ENCODE peak calls at places on chromosomes 5 and 9, in nine cellular contexts. One of them, this sample, is unnamed.

GRCh38 chr9:127187231-127187956 is 65.0 kb upstream of the ANGPTL2 start:
- DNase-seq in MM.1S: no peak
- DNase-seq in suprapubic skin: peak
- DNase-seq in Peyer's patch: peak
- DNase-seq in left ventricle myocardium inferior: peak
- DNase-seq in upper lobe of right lung: peak
- DNase-seq in HCT116: peak
- DNase-seq in right atrium auricular region: peak
- DNase-seq in psoas muscle: peak
- DNase-seq in this sample: no peak

GRCh38 chr5:142915840-142916424 is 145.8 kb downstream of the ARHGAP26 start:
- DNase-seq in MM.1S: peak
- DNase-seq in upper lobe of right lung: no peak
- DNase-seq in right atrium auricular region: no peak
- DNase-seq in psoas muscle: no peak
- DNase-seq in HCT116: no peak
- DNase-seq in left ventricle myocardium inferior: no peak
- DNase-seq in Peyer's patch: no peak
- DNase-seq in suprapubic skin: no peak
- DNase-seq in this sample: no peak

GRCh38 chr5:171667341-171668096 is 118.1 kb upstream of the SMIM23 start:
- DNase-seq in MM.1S: no peak
- DNase-seq in left ventricle myocardium inferior: peak
- DNase-seq in suprapubic skin: peak
- DNase-seq in right atrium auricular region: peak
- DNase-seq in upper lobe of right lung: no peak
- DNase-seq in psoas muscle: peak
- DNase-seq in Peyer's patch: no peak
- DNase-seq in HCT116: no peak
- DNase-seq in this sample: no peak

GRCh38 chr5:177529247-177529901 is 12.6 kb upstream of the DDX41 start:
- DNase-seq in upper lobe of right lung: peak
- DNase-seq in Peyer's patch: no peak
- DNase-seq in left ventricle myocardium inferior: no peak
- DNase-seq in suprapubic skin: peak
- DNase-seq in MM.1S: no peak
- DNase-seq in HCT116: no peak
- DNase-seq in psoas muscle: no peak
- DNase-seq in right atrium auricular region: no peak
- DNase-seq in this sample: no peak

GRCh38 chr5:149795360-149795759 is 65.2 kb downstream of the PPARGC1B start:
- DNase-seq in psoas muscle: no peak
- DNase-seq in right atrium auricular region: no peak
- DNase-seq in MM.1S: no peak
- DNase-seq in left ventricle myocardium inferior: no peak
- DNase-seq in suprapubic skin: no peak
- DNase-seq in upper lobe of right lung: no peak
- DNase-seq in Peyer's patch: no peak
- DNase-seq in HCT116: no peak
- DNase-seq in this sample: no peak

GRCh38 chr5:1725641-1726468 is 73.8 kb downstream of the MRPL36 start:
- DNase-seq in HCT116: no peak
- DNase-seq in Peyer's patch: no peak
- DNase-seq in right atrium auricular region: peak
- DNase-seq in MM.1S: no peak
- DNase-seq in suprapubic skin: no peak
- DNase-seq in upper lobe of right lung: peak
- DNase-seq in psoas muscle: no peak
- DNase-seq in left ventricle myocardium inferior: no peak
- DNase-seq in this sample: no peak

GRCh38 chr5:96090205-96090604 is 128.6 kb upstream of the ELL2 start:
- DNase-seq in HCT116: no peak
- DNase-seq in MM.1S: no peak
- DNase-seq in psoas muscle: no peak
- DNase-seq in Peyer's patch: no peak
- DNase-seq in left ventricle myocardium inferior: no peak
- DNase-seq in suprapubic skin: no peak
- DNase-seq in upper lobe of right lung: no peak
- DNase-seq in right atrium auricular region: no peak
- DNase-seq in this sample: no peak

GRCh38 chr9:133103183-133103986 is 17.7 kb downstream of the RALGDS start:
- DNase-seq in right atrium auricular region: no peak
- DNase-seq in HCT116: no peak
- DNase-seq in suprapubic skin: peak
- DNase-seq in left ventricle myocardium inferior: peak
- DNase-seq in MM.1S: peak
- DNase-seq in psoas muscle: peak
- DNase-seq in Peyer's patch: peak
- DNase-seq in upper lobe of right lung: peak
- DNase-seq in this sample: peak

GRCh38 chr5:136023935-136024645 is 4.7 kb upstream of the TGFBI start:
- DNase-seq in HCT116: no peak
- DNase-seq in suprapubic skin: no peak
- DNase-seq in right atrium auricular region: no peak
- DNase-seq in Peyer's patch: no peak
- DNase-seq in psoas muscle: no peak
- DNase-seq in left ventricle myocardium inferior: no peak
- DNase-seq in upper lobe of right lung: no peak
- DNase-seq in MM.1S: no peak
- DNase-seq in this sample: no peak

GRCh38 chr5:39794511-39794910 is 369.7 kb upstream of the DAB2 start:
- DNase-seq in MM.1S: no peak
- DNase-seq in HCT116: no peak
- DNase-seq in suprapubic skin: no peak
- DNase-seq in right atrium auricular region: no peak
- DNase-seq in psoas muscle: no peak
- DNase-seq in upper lobe of right lung: no peak
- DNase-seq in Peyer's patch: no peak
- DNase-seq in left ventricle myocardium inferior: no peak
- DNase-seq in this sample: no peak

GRCh38 chr9:1173986-1174385 is 123.8 kb downstream of the DMRT2 start:
- DNase-seq in Peyer's patch: no peak
- DNase-seq in MM.1S: no peak
- DNase-seq in psoas muscle: no peak
- DNase-seq in right atrium auricular region: no peak
- DNase-seq in HCT116: no peak
- DNase-seq in left ventricle myocardium inferior: no peak
- DNase-seq in upper lobe of right lung: no peak
- DNase-seq in suprapubic skin: no peak
- DNase-seq in this sample: no peak

DNA sequence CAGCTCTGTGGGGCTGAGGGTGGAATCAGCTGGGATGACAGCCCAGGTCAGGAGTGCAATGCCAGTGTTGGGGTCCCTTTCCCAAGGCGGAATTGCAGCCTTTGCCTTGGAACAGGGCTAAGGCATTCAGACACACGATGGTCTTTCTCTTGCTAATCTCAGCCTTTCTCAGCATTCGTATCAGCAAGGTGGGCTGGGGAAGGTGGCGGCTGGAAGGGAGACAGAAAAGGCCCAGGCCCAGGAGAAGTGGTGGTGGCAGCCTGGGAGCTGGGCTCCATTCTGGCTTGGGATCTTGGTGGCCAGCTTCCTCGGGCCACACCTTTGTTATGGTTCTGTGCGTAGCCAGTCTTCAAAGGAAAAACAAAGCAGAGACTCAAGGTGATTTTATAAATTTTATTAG is 1.1 kb upstream of the ARHGEF28 start:
- DNase-seq in upper lobe of right lung: no peak
- DNase-seq in MM.1S: no peak
- DNase-seq in right atrium auricular region: no peak
- DNase-seq in HCT116: no peak
- DNase-seq in psoas muscle: no peak
- DNase-seq in suprapubic skin: no peak
- DNase-seq in Peyer's patch: no peak
- DNase-seq in left ventricle myocardium inferior: no peak
- DNase-seq in this sample: no peak
- H3K27ac ChIP-seq in upper lobe of right lung: no peak
- H3K27ac ChIP-seq in MM.1S: no peak
- H3K27ac ChIP-seq in right atrium auricular region: no peak
- H3K27ac ChIP-seq in HCT116: no peak
- H3K27ac ChIP-seq in psoas muscle: peak
- H3K27ac ChIP-seq in suprapubic skin: peak
- H3K27ac ChIP-seq in Peyer's patch: peak
- H3K27ac ChIP-seq in left ventricle myocardium inferior: peak
- H3K27ac ChIP-seq in this sample: no peak

GRCh38 chr9:97502222-97502983 is 937 bp downstream of the TMOD1 start:
- DNase-seq in Peyer's patch: no peak
- DNase-seq in upper lobe of right lung: no peak
- DNase-seq in HCT116: no peak
- DNase-seq in MM.1S: no peak
- DNase-seq in suprapubic skin: no peak
- DNase-seq in left ventricle myocardium inferior: peak
- DNase-seq in psoas muscle: peak
- DNase-seq in right atrium auricular region: no peak
- DNase-seq in this sample: no peak

GRCh38 chr9:97500765-97501176 is 695 bp upstream of the TMOD1 start:
- DNase-seq in left ventricle myocardium inferior: no peak
- DNase-seq in HCT116: no peak
- DNase-seq in Peyer's patch: no peak
- DNase-seq in suprapubic skin: no peak
- DNase-seq in upper lobe of right lung: no peak
- DNase-seq in right atrium auricular region: no peak
- DNase-seq in MM.1S: no peak
- DNase-seq in psoas muscle: no peak
- DNase-seq in this sample: no peak

GRCh38 chr9:97500263-97500662 is 1.2 kb upstream of the TMOD1 start:
- DNase-seq in upper lobe of right lung: no peak
- DNase-seq in HCT116: no peak
- DNase-seq in MM.1S: no peak
- DNase-seq in Peyer's patch: no peak
- DNase-seq in suprapubic skin: no peak
- DNase-seq in right atrium auricular region: no peak
- DNase-seq in psoas muscle: no peak
- DNase-seq in left ventricle myocardium inferior: no peak
- DNase-seq in this sample: no peak

GRCh38 chr9:97501972-97502221 is 431 bp downstream of the TMOD1 start:
- DNase-seq in HCT116: no peak
- DNase-seq in left ventricle myocardium inferior: no peak
- DNase-seq in suprapubic skin: no peak
- DNase-seq in right atrium auricular region: no peak
- DNase-seq in upper lobe of right lung: no peak
- DNase-seq in Peyer's patch: no peak
- DNase-seq in psoas muscle: no peak
- DNase-seq in MM.1S: no peak
- DNase-seq in this sample: no peak

DNA sequence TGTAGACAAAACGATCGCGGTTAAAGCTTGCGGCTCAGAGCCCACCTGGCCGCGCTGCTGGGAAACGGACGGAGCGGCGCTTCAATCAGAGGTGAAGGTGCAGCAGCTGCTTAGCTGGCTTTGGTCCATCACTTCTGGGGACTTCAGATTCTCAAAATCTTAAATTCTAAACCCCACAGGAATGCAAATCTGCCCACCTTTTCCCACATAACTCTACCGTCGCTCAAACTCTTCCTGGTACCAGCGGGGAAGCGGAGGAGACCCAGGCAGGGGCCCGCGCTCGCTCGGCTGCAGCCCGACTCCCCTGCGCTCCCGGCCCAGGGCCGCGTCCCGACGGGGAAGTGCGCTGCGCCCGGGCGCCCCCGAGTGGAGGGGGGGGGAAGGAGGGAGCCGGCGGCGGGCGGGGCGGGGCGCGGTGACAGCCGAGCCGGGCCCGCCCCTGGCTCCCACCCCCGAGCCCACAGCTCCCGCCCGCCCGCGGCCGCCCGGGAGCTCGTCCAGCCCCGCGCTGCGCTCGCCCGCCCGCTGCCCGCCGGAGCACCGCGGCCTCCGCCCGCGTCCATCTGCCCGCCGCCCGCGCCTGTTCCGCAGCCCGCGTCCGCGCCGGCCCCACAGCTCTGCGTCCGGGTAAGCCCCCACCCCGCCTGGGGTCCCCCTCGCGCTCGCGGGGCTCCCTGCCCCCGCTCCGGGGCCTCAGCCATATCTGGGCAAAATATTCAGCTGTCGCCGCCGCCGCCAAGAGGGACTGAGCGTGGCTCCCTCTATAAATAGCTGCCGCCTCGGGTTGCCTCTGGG is at the start of gene TMOD1:
- DNase-seq in MM.1S: peak
- DNase-seq in HCT116: peak
- DNase-seq in left ventricle myocardium inferior: peak
- DNase-seq in Peyer's patch: peak
- DNase-seq in right atrium auricular region: no peak
- DNase-seq in suprapubic skin: peak
- DNase-seq in upper lobe of right lung: peak
- DNase-seq in psoas muscle: peak
- DNase-seq in this sample: no peak
- TF ChIP-seq CTCF in MM.1S: peak
- TF ChIP-seq CTCF in HCT116: peak
- TF ChIP-seq CTCF in left ventricle myocardium inferior: peak
- TF ChIP-seq CTCF in Peyer's patch: no peak
- TF ChIP-seq CTCF in right atrium auricular region: peak
- TF ChIP-seq CTCF in suprapubic skin: no peak
- TF ChIP-seq CTCF in upper lobe of right lung: no peak
- TF ChIP-seq CTCF in psoas muscle: peak
- TF ChIP-seq CTCF in this sample: no peak

GRCh38 chr9:134936021-134936761 is 18.5 kb upstream of the FCN1 start:
- DNase-seq in HCT116: no peak
- DNase-seq in left ventricle myocardium inferior: no peak
- DNase-seq in MM.1S: no peak
- DNase-seq in upper lobe of right lung: no peak
- DNase-seq in psoas muscle: no peak
- DNase-seq in right atrium auricular region: no peak
- DNase-seq in Peyer's patch: no peak
- DNase-seq in suprapubic skin: no peak
- DNase-seq in this sample: no peak

GRCh38 chr9:134939080-134939733 is 21.5 kb upstream of the FCN1 start:
- DNase-seq in MM.1S: no peak
- DNase-seq in right atrium auricular region: no peak
- DNase-seq in Peyer's patch: peak
- DNase-seq in left ventricle myocardium inferior: no peak
- DNase-seq in HCT116: no peak
- DNase-seq in suprapubic skin: no peak
- DNase-seq in upper lobe of right lung: no peak
- DNase-seq in psoas muscle: no peak
- DNase-seq in this sample: no peak

GRCh38 chr9:134936762-134937555 is 19.2 kb upstream of the FCN1 start:
- DNase-seq in psoas muscle: no peak
- DNase-seq in Peyer's patch: no peak
- DNase-seq in upper lobe of right lung: no peak
- DNase-seq in MM.1S: no peak
- DNase-seq in right atrium auricular region: no peak
- DNase-seq in suprapubic skin: no peak
- DNase-seq in left ventricle myocardium inferior: no peak
- DNase-seq in HCT116: no peak
- DNase-seq in this sample: no peak

GRCh38 chr9:134938346-134939079 is 20.8 kb upstream of the FCN1 start:
- DNase-seq in Peyer's patch: peak
- DNase-seq in HCT116: no peak
- DNase-seq in left ventricle myocardium inferior: no peak
- DNase-seq in psoas muscle: no peak
- DNase-seq in MM.1S: no peak
- DNase-seq in upper lobe of right lung: no peak
- DNase-seq in suprapubic skin: no peak
- DNase-seq in right atrium auricular region: no peak
- DNase-seq in this sample: no peak

GRCh38 chr9:134937566-134938345 is 20.0 kb upstream of the FCN1 start:
- DNase-seq in left ventricle myocardium inferior: no peak
- DNase-seq in MM.1S: no peak
- DNase-seq in HCT116: no peak
- DNase-seq in psoas muscle: no peak
- DNase-seq in right atrium auricular region: no peak
- DNase-seq in Peyer's patch: peak
- DNase-seq in upper lobe of right lung: no peak
- DNase-seq in suprapubic skin: no peak
- DNase-seq in this sample: no peak
- H3K27ac ChIP-seq in left ventricle myocardium inferior: no peak
- H3K27ac ChIP-seq in MM.1S: no peak
- H3K27ac ChIP-seq in HCT116: no peak
- H3K27ac ChIP-seq in psoas muscle: no peak
- H3K27ac ChIP-seq in right atrium auricular region: no peak
- H3K27ac ChIP-seq in Peyer's patch: no peak
- H3K27ac ChIP-seq in upper lobe of right lung: no peak
- H3K27ac ChIP-seq in suprapubic skin: no peak
- H3K27ac ChIP-seq in this sample: no peak

GRCh38 chr5:92687793-92688467 is 893.1 kb downstream of the NR2F1-AS1 start:
- DNase-seq in right atrium auricular region: no peak
- DNase-seq in upper lobe of right lung: no peak
- DNase-seq in left ventricle myocardium inferior: no peak
- DNase-seq in Peyer's patch: no peak
- DNase-seq in HCT116: peak
- DNase-seq in psoas muscle: no peak
- DNase-seq in MM.1S: no peak
- DNase-seq in suprapubic skin: no peak
- DNase-seq in this sample: no peak
- TF ChIP-seq CTCF in right atrium auricular region: peak
- TF ChIP-seq CTCF in upper lobe of right lung: peak
- TF ChIP-seq CTCF in left ventricle myocardium inferior: peak
- TF ChIP-seq CTCF in Peyer's patch: no peak
- TF ChIP-seq CTCF in HCT116: peak
- TF ChIP-seq CTCF in psoas muscle: no peak
- TF ChIP-seq CTCF in MM.1S: no peak
- TF ChIP-seq CTCF in suprapubic skin: no peak
- TF ChIP-seq CTCF in this sample: no peak